ENCODE peak calls at places on chromosome 1, in nine cellular contexts. P, B, Q, U, H, K, R, X and Z are unnamed samples. For H3K27me3 and H3K4me1, the result is how much of the 10 kb centered on the place peaks cover.

GRCh38 chr1:5973771-5974170 is 18.5 kb downstream of the NPHP4 start:
- DNase-seq in P (no peak), B (no peak), Q (no peak), U (no peak), H (no peak), K (no peak), R (no peak), X (no peak), Z (no peak)

GRCh38 chr1:1665815-1666251 is 7.0 kb upstream of the CDK11B start:
- DNase-seq in P (no peak), B (no peak), Q (no peak), U (no peak), H (peak), K (no peak), R (no peak), X (no peak), Z (no peak)

GRCh38 chr1:118136511-118136937 is 48.5 kb downstream of the SPAG17 start:
- DNase-seq in P (peak), B (no peak), Q (no peak), U (no peak), H (no peak), K (no peak), R (no peak), X (no peak), Z (no peak)

GRCh38 chr1:171433451-171433850 is 51.9 kb upstream of the PRRC2C start:
- DNase-seq in P (peak), B (no peak), Q (no peak), U (no peak), H (no peak), K (no peak), R (no peak), X (no peak), Z (no peak)

GRCh38 chr1:18572022-18572920 is 58.4 kb upstream of the PAX7 start:
- DNase-seq in P (no peak), B (no peak), Q (no peak), U (no peak), H (no peak), K (no peak), R (no peak), X (no peak), Z (no peak)

GRCh38 chr1:39261712-39262221 is 57.3 kb downstream of the MACF1 start:
- DNase-seq in P (peak), B (no peak), Q (no peak), U (no peak), H (no peak), K (no peak), R (no peak), X (no peak), Z (no peak)

GRCh38 chr1:22444856-22445255 is 6.8 kb upstream of the ZBTB40 start:
- DNase-seq in P (no peak), B (no peak), Q (no peak), U (no peak), H (no peak), K (no peak), R (no peak), X (no peak), Z (no peak)

GRCh38 chr1:183694035-183694434 is 40.9 kb upstream of the APOBEC4 start:
- DNase-seq in P (no peak), B (no peak), Q (peak), U (no peak), H (no peak), K (no peak), R (no peak), X (no peak), Z (no peak)

GRCh38 chr1:30807318-30808066 is 49.9 kb upstream of the LAPTM5 start:
- DNase-seq in P (no peak), B (no peak), Q (peak), U (no peak), H (no peak), K (no peak), R (no peak), X (peak), Z (peak)

GRCh38 chr1:198837276-198838021 is 198.6 kb downstream of the PTPRC start:
- DNase-seq in P (no peak), B (no peak), Q (no peak), U (no peak), H (no peak), K (no peak), R (peak), X (no peak), Z (no peak)

GRCh38 chr1:100628631-100629081 is 90.7 kb downstream of the GPR88 start:
- DNase-seq in P (peak), B (no peak), Q (no peak), U (no peak), H (no peak), K (no peak), R (no peak), X (no peak), Z (no peak)

GRCh38 chr1:83746234-83746633 is 252.7 kb downstream of the TTLL7 start:
- DNase-seq in P (no peak), B (no peak), Q (no peak), U (no peak), H (no peak), K (no peak), R (no peak), X (no peak), Z (no peak)

GRCh38 chr1:160408864-160409263 is 8.5 kb downstream of the VANGL2 start:
- DNase-seq in P (no peak), B (no peak), Q (no peak), U (no peak), H (no peak), K (no peak), R (no peak), X (no peak), Z (no peak)

GRCh38 chr1:205230965-205231364 is 3.2 kb downstream of the TMCC2 start:
- DNase-seq in P (no peak), B (no peak), Q (no peak), U (no peak), H (no peak), K (no peak), R (no peak), X (no peak), Z (no peak)

GRCh38 chr1:56866656-56867055 is 12.1 kb downstream of the C8A start:
- DNase-seq in P (peak), B (no peak), Q (no peak), U (no peak), H (no peak), K (no peak), R (no peak), X (no peak), Z (no peak)

GRCh38 chr1:109932679-109933078 is 22.0 kb downstream of the CSF1 start:
- DNase-seq in P (no peak), B (no peak), Q (no peak), U (no peak), H (peak), K (no peak), R (no peak), X (no peak), Z (no peak)

GRCh38 chr1:234627009-234627950 is 17.3 kb upstream of the IRF2BP2 start:
- DNase-seq in P (no peak), B (no peak), Q (no peak), U (no peak), H (no peak), K (no peak), R (no peak), X (no peak), Z (no peak)

GRCh38 chr1:172727956-172728603 is 69.2 kb downstream of the FASLG start:
- DNase-seq in P (peak), B (no peak), Q (peak), U (no peak), H (no peak), K (no peak), R (no peak), X (no peak), Z (no peak)

GRCh38 chr1:2198571-2198970 is 4.0 kb upstream of the FAAP20 start:
- DNase-seq in P (no peak), B (peak), Q (no peak), U (no peak), H (peak), K (no peak), R (peak), X (no peak), Z (peak)

GRCh38 chr1:155263067-155263466 is 907 bp upstream of the SCAMP3 start:
- DNase-seq in P (no peak), B (no peak), Q (no peak), U (no peak), H (no peak), K (no peak), R (no peak), X (no peak), Z (no peak)

GRCh38 chr1:113279776-113280391 is 110.4 kb upstream of the MAGI3 start:
- DNase-seq in P (no peak), B (no peak), Q (no peak), U (no peak), H (no peak), K (no peak), R (no peak), X (no peak), Z (no peak)

GRCh38 chr1:192751260-192751659 is 57.6 kb upstream of the RGS2 start:
- DNase-seq in P (no peak), B (no peak), Q (peak), U (no peak), H (no peak), K (no peak), R (no peak), X (no peak), Z (no peak)
- H3K27me3 ChIP-seq in P (under half), B (under half), Q (under half), U (under half), H (under half), K (under half), R (under half), X (under half), Z (under half)

DNA sequence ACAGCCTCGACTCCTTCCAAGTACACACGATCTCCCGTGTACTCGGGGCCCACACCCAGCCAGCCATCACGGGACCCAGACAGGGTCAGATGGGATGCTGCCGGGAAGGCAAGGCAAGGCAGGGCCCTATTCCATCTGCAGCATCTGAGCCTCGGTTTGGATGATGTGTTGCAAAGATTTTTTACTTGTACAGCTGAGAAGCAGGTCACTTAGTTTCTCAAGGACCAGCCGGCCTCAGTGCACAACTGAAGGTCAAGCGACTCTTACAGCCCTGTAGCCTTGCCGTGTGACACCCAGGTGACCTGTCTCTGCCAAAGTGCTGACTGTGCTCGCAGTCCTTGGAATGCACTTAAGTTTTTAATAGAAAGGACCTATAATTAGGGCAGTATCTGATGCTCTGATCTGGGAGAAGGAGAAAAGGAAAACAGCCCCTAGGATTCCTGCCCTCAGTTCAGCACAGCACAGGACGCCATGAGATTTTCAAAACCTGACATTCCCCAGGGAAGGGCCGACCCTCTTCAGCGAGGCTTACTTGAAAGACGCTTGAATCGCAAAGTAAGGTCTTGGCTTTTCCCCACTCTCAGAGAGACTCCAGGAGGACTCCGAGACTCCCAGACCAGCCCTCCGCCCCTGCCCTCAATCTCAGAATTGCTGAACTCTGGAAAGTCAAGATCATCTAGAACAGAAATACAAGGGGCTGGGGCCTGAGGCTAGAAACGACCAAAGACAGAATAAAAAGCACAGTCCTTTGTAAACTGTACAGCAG is 1.3 kb downstream of the GPR157 start:
- DNase-seq in P (no peak), B (no peak), Q (peak), U (no peak), H (no peak), K (no peak), R (no peak), X (no peak), Z (no peak)
- TF ChIP-seq POLR2A in P (no peak), B (no peak), Q (no peak), U (no peak), H (no peak), K (no peak), R (no peak), X (no peak), Z (no peak)

DNA sequence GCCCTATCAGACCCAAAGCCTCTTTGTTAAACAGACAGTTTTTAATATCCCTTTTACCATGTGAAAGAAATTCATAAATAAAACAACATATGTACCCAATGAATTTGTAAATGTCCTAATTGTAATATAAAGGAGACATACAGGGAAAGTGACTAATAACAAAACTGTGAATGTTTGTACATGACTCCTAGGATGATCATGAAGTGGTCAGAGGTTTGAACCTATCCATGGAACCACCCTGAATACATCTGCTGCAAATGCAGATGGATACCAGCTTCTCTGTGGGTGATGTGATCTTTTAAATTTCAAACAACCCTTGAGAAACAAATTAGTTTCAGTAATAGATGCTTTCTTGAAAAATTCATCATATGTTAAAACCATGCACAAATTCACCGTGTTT is 16.7 kb upstream of the ACBD3 start:
- DNase-seq in P (no peak), B (no peak), Q (no peak), U (no peak), H (no peak), K (no peak), R (no peak), X (no peak), Z (no peak)
- H3K4me1 ChIP-seq in P (under half), B (under half), Q (under half), U (under half), H (under half), K (under half), R (under half), X (under half), Z (under half)

DNA sequence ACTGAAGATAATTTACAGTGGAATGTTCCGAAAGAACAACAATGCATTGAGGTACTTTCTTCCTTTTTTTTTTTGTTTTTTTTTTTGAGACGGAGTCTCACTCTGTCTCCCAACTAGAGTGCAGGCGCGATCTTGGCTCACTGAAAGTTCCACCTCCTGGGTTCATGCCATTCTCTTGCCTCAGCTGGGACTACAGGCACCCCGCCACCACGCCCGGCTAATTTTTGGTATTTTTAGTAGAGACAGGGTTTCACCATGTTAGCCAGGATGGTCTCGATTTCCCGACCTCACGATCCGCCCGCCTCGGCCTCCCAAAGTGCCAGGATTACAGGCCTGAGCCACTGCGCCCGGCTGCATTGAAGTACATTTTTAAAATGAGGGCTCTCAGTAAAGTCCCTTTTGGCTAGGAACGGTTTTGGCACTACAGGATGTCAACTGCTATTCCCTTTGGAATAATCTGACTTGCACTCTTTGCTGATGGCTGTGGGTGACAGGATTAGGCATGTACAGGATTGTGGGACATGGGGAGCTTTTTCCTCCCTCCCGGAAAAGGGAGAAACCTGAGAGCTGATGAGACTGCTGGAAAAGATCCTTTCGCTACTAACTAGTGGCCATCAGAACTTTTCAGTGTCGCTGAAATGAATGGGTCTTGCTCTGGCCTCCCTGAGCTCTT is 56.9 kb upstream of the EDEM3 start:
- DNase-seq in P (no peak), B (no peak), Q (peak), U (no peak), H (no peak), K (peak), R (no peak), X (peak), Z (no peak)
- H3K27me3 ChIP-seq in P (under half), B (under half), Q (under half), U (under half), H (under half), K (under half), R (under half), X (under half), Z (under half)

GRCh38 chr1:26375081-26375480 is 2.5 kb upstream of the ZNF683 start:
- DNase-seq in P (no peak), B (no peak), Q (no peak), U (no peak), H (no peak), K (no peak), R (no peak), X (no peak), Z (no peak)

GRCh38 chr1:26376050-26376449 is 3.5 kb upstream of the ZNF683 start:
- DNase-seq in P (no peak), B (no peak), Q (no peak), U (no peak), H (no peak), K (no peak), R (no peak), X (no peak), Z (no peak)

GRCh38 chr1:26378879-26379251 is 6.3 kb upstream of the ZNF683 start:
- DNase-seq in P (no peak), B (no peak), Q (no peak), U (no peak), H (no peak), K (no peak), R (no peak), X (no peak), Z (no peak)

GRCh38 chr1:26373789-26374188 is 1.2 kb upstream of the ZNF683 start:
- DNase-seq in P (no peak), B (no peak), Q (no peak), U (no peak), H (no peak), K (no peak), R (no peak), X (no peak), Z (no peak)

GRCh38 chr1:26378088-26378878 is 5.7 kb upstream of the ZNF683 start:
- DNase-seq in P (peak), B (no peak), Q (no peak), U (no peak), H (no peak), K (no peak), R (peak), X (no peak), Z (no peak)
- TF ChIP-seq POLR2A in P (no peak), B (no peak), Q (no peak), U (no peak), H (no peak), K (no peak), R (no peak), X (no peak), Z (no peak)

DNA sequence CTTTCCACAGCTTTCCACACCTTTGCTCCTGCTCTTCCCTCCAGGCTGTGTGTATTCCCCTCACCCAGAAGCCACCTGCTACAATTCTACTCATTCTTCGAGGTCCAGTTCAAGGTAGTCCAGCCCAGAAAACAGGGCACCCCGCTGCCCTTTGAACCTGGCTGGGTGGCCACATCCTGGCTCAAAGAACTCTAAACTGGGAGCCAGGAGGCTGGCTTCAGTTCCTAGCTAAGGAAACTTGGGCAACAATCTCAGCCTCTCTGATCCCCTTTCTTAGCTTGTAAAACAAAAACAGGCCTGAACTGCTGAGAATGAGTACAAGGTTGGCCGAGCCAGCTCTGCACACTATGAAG is 4.7 kb downstream of the EDN2 start:
- DNase-seq in P (no peak), B (no peak), Q (no peak), U (no peak), H (no peak), K (no peak), R (no peak), X (no peak), Z (no peak)
- H3K4me1 ChIP-seq in P (under half), B (under half), Q (under half), U (half or more), H (under half), K (under half), R (half or more), X (under half), Z (under half)

GRCh38 chr1:23904748-23905357 is 8.3 kb downstream of the CNR2 start:
- DNase-seq in P (no peak), B (no peak), Q (no peak), U (no peak), H (no peak), K (no peak), R (no peak), X (no peak), Z (no peak)
- H3K27me3 ChIP-seq in P (half or more), B (under half), Q (under half), U (under half), H (under half), K (half or more), R (under half), X (under half), Z (under half)

DNA sequence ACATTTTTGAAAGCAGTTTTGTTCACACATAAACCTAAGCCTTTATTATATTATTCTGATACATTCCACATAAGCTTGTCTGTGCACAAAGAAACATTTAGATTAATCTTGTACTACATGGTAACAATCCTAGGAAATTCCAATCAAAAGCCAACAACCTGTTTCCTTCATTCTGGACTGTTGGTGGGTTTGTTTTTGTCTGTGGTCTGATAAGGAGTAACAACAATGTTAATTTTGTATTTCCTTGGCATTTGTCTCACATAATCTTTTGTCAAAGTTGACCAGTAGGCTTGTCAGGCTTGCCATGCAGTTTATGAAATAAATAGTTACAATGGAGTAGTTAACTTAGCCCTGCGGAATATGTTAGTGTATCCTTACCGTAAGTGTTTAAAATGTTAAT is 183.3 kb downstream of the DHRS3 start:
- DNase-seq in P (no peak), B (no peak), Q (no peak), U (no peak), H (no peak), K (no peak), R (no peak), X (no peak), Z (no peak)
- TF ChIP-seq POLR2A in P (no peak), B (no peak), Q (no peak), U (no peak), H (no peak), K (no peak), R (no peak), X (no peak), Z (no peak)